ENCODE peak calls at places on chromosomes 7 and 10, in seven cellular contexts. U is HT-29, V is GM04503, Z is ovary, K is left ventricle myocardium inferior, X is GM04504, D is right cardiac atrium. I is an unnamed sample.
A peak's percentile ranks its signal among the peaks of the same experiment; 100 is the strongest.

GRCh38 chr10:100886099-100886498 is 26.7 kb upstream of the SLF2 start:
- DNase-seq in U (no peak), V (no peak), Z (no peak), K (no peak), X (no peak), D (no peak), I (no peak)

GRCh38 chr10:90871761-90872647 is at the start of gene RPP30:
- DNase-seq in U (peak; percentile 84), V (no peak), Z (peak; percentile 71), K (peak; percentile 85), X (peak; percentile 39), D (peak; percentile 93), I (peak; percentile 79)

GRCh38 chr7:101736077-101736476 is 81.3 kb upstream of the CUX1 start:
- DNase-seq in U (no peak), V (no peak), Z (no peak), K (no peak), X (no peak), D (no peak), I (no peak)

GRCh38 chr7:607938-608337 is 88.3 kb upstream of the PDGFA start:
- DNase-seq in U (no peak), V (no peak), Z (no peak), K (no peak), X (no peak), D (peak; percentile 37), I (no peak)

GRCh38 chr10:77636286-77636966 is 1.2 kb downstream of the KCNMA1 start:
- DNase-seq in U (no peak), V (no peak), Z (no peak), K (no peak), X (no peak), D (no peak), I (no peak)

GRCh38 chr7:127819975-127820778 is 168.2 kb downstream of the SND1 start:
- DNase-seq in U (peak; percentile 48), V (peak; percentile 28), Z (no peak), K (no peak), X (no peak), D (no peak), I (no peak)

GRCh38 chr10:125089486-125089885 is 70.9 kb downstream of the CTBP2 start:
- DNase-seq in U (no peak), V (no peak), Z (no peak), K (no peak), X (no peak), D (peak; percentile 15), I (no peak)

GRCh38 chr7:45192546-45193177 is 35.1 kb downstream of the RAMP3 start:
- DNase-seq in U (no peak), V (no peak), Z (no peak), K (no peak), X (no peak), D (no peak), I (no peak)

GRCh38 chr10:88754272-88754671 is 5.5 kb upstream of the LIPN start:
- DNase-seq in U (no peak), V (peak; percentile 57), Z (no peak), K (no peak), X (peak; percentile 59), D (no peak), I (no peak)

GRCh38 chr10:27542324-27542723 is 38.2 kb downstream of the RAB18 start:
- DNase-seq in U (no peak), V (no peak), Z (no peak), K (no peak), X (no peak), D (no peak), I (no peak)

GRCh38 chr7:120792861-120793130 is 65.1 kb downstream of the TSPAN12 start:
- DNase-seq in U (no peak), V (no peak), Z (no peak), K (no peak), X (no peak), D (no peak), I (no peak)

GRCh38 chr10:3104251-3104918 is 37.0 kb downstream of the PFKP start:
- DNase-seq in U (no peak), V (no peak), Z (no peak), K (peak; percentile 72), X (no peak), D (peak; percentile 80), I (no peak)

GRCh38 chr10:116733566-116733965 is 8.8 kb downstream of the HSPA12A start:
- DNase-seq in U (no peak), V (peak; percentile 34), Z (no peak), K (no peak), X (peak; percentile 54), D (no peak), I (no peak)

GRCh38 chr7:113945018-113945938 is 26.5 kb upstream of the PPP1R3A start:
- DNase-seq in U (no peak), V (no peak), Z (no peak), K (no peak), X (no peak), D (peak; percentile 49), I (no peak)

GRCh38 chr7:22666732-22667131 is 60.3 kb upstream of the IL6 start:
- DNase-seq in U (no peak), V (no peak), Z (no peak), K (no peak), X (no peak), D (no peak), I (peak; percentile 62)

GRCh38 chr7:107501593-107501992 is 31.7 kb downstream of the GPR22 start:
- DNase-seq in U (peak; percentile 68), V (no peak), Z (no peak), K (no peak), X (peak; percentile 13), D (no peak), I (peak; percentile 9)

GRCh38 chr10:22648547-22648961 is 65.8 kb downstream of the PIP4K2A start:
- DNase-seq in U (no peak), V (peak; percentile 93), Z (no peak), K (no peak), X (peak; percentile 71), D (no peak), I (no peak)

GRCh38 chr10:79331709-79332108 is 15.6 kb upstream of the PPIF start:
- DNase-seq in U (no peak), V (peak; percentile 68), Z (no peak), K (no peak), X (peak; percentile 75), D (no peak), I (no peak)

GRCh38 chr7:134058521-134058920 is 68.6 kb upstream of the LRGUK start:
- DNase-seq in U (no peak), V (no peak), Z (no peak), K (no peak), X (no peak), D (no peak), I (no peak)

GRCh38 chr10:124725171-124725631 is 19.0 kb downstream of the FAM53B start:
- DNase-seq in U (no peak), V (no peak), Z (peak; percentile 5), K (no peak), X (no peak), D (no peak), I (no peak)

GRCh38 chr7:36147361-36147760 is 5.7 kb upstream of the EEPD1 start:
- DNase-seq in U (no peak), V (no peak), Z (no peak), K (no peak), X (no peak), D (no peak), I (no peak)

GRCh38 chr7:115356139-115356746 is 434.3 kb downstream of the MDFIC start:
- DNase-seq in U (peak; percentile 47), V (no peak), Z (no peak), K (no peak), X (no peak), D (no peak), I (peak; percentile 14)

GRCh38 chr7:31642681-31643115 is 44.3 kb upstream of the PPP1R17 start:
- DNase-seq in U (no peak), V (no peak), Z (no peak), K (no peak), X (no peak), D (no peak), I (no peak)

GRCh38 chr10:23557777-23558176 is 118.9 kb downstream of the OTUD1 start:
- DNase-seq in U (no peak), V (no peak), Z (no peak), K (no peak), X (no peak), D (no peak), I (no peak)

GRCh38 chr10:11010582-11010981 is 7.1 kb upstream of the CELF2 start:
- DNase-seq in U (no peak), V (no peak), Z (no peak), K (no peak), X (no peak), D (no peak), I (no peak)

GRCh38 chr7:155090647-155091046 is 20.5 kb downstream of the HTR5A start:
- DNase-seq in U (no peak), V (no peak), Z (no peak), K (no peak), X (no peak), D (no peak), I (peak; percentile 6)

GRCh38 chr7:24705481-24705954 is 51.7 kb downstream of the GSDME start:
- DNase-seq in U (no peak), V (no peak), Z (no peak), K (no peak), X (no peak), D (no peak), I (no peak)

GRCh38 chr10:77404801-77405200 is 232.8 kb downstream of the KCNMA1 start:
- DNase-seq in U (no peak), V (no peak), Z (no peak), K (no peak), X (no peak), D (no peak), I (no peak)

GRCh38 chr10:97574374-97575100 is 2.0 kb downstream of the ANKRD2 start:
- DNase-seq in U (peak; percentile 96), V (peak; percentile 37), Z (no peak), K (peak; percentile 60), X (peak; percentile 28), D (peak; percentile 67), I (peak; percentile 84)

GRCh38 chr7:136687693-136688322 is 180.6 kb upstream of the CHRM2 start:
- DNase-seq in U (peak; percentile 70), V (no peak), Z (no peak), K (no peak), X (no peak), D (no peak), I (no peak)

GRCh38 chr7:4066206-4066605 is 615.9 kb upstream of the FOXK1 start:
- DNase-seq in U (no peak), V (no peak), Z (no peak), K (no peak), X (no peak), D (no peak), I (no peak)

GRCh38 chr10:34216348-34216908 is 598.7 kb downstream of the PARD3 start:
- DNase-seq in U (no peak), V (no peak), Z (no peak), K (no peak), X (no peak), D (no peak), I (no peak)

GRCh38 chr7:147474862-147475261 is 1115.7 kb upstream of the C7orf33 start:
- DNase-seq in U (no peak), V (no peak), Z (no peak), K (no peak), X (no peak), D (no peak), I (no peak)

GRCh38 chr10:25015927-25016348 is at the start of gene ENKUR:
- DNase-seq in U (peak; percentile 98), V (peak; percentile 79), Z (peak; percentile 95), K (peak; percentile 87), X (peak; percentile 85), D (peak; percentile 93), I (peak; percentile 89)